ENCODE peak calls at places on chromosomes 12 and 14, in seven cellular contexts. One of them, this sample, is unnamed.

GRCh38 chr14:75059642-75060041 is 4.2 kb downstream of the ACYP1 start:
- DNase-seq in left lung: no peak
- DNase-seq in skeletal muscle cell: no peak
- DNase-seq in kidney epithelial cell: no peak
- DNase-seq in SJCRH30: no peak
- DNase-seq in NB4: no peak
- DNase-seq in adrenal gland: no peak
- DNase-seq in this sample: no peak

GRCh38 chr14:100687386-100687785 is 39.3 kb upstream of the DLK1 start:
- DNase-seq in left lung: no peak
- DNase-seq in skeletal muscle cell: no peak
- DNase-seq in kidney epithelial cell: no peak
- DNase-seq in SJCRH30: no peak
- DNase-seq in NB4: no peak
- DNase-seq in adrenal gland: no peak
- DNase-seq in this sample: no peak

GRCh38 chr14:42224053-42224888 is 617.6 kb downstream of the LRFN5 start:
- DNase-seq in left lung: peak; percentile 33
- DNase-seq in skeletal muscle cell: peak; percentile 30
- DNase-seq in kidney epithelial cell: peak; percentile 19
- DNase-seq in SJCRH30: peak; percentile 83
- DNase-seq in NB4: peak; percentile 44
- DNase-seq in adrenal gland: peak; percentile 78
- DNase-seq in this sample: peak; percentile 61

GRCh38 chr12:62813031-62813829 is 121.7 kb downstream of the PPM1H start:
- DNase-seq in left lung: peak; percentile 73
- DNase-seq in skeletal muscle cell: peak; percentile 23
- DNase-seq in kidney epithelial cell: no peak
- DNase-seq in SJCRH30: no peak
- DNase-seq in NB4: peak; percentile 81
- DNase-seq in adrenal gland: peak; percentile 68
- DNase-seq in this sample: peak; percentile 55

GRCh38 chr12:59077153-59077930 is 157.0 kb upstream of the LRIG3 start:
- DNase-seq in left lung: no peak
- DNase-seq in skeletal muscle cell: peak; percentile 29
- DNase-seq in kidney epithelial cell: no peak
- DNase-seq in SJCRH30: peak; percentile 86
- DNase-seq in NB4: no peak
- DNase-seq in adrenal gland: no peak
- DNase-seq in this sample: no peak

GRCh38 chr12:115037830-115038229 is 353.9 kb upstream of the TBX3 start:
- DNase-seq in left lung: no peak
- DNase-seq in skeletal muscle cell: peak; percentile 30
- DNase-seq in kidney epithelial cell: no peak
- DNase-seq in SJCRH30: no peak
- DNase-seq in NB4: no peak
- DNase-seq in adrenal gland: no peak
- DNase-seq in this sample: no peak

GRCh38 chr12:104653730-104654328 is 197.1 kb downstream of the CHST11 start:
- DNase-seq in left lung: no peak
- DNase-seq in skeletal muscle cell: no peak
- DNase-seq in kidney epithelial cell: no peak
- DNase-seq in SJCRH30: peak; percentile 36
- DNase-seq in NB4: peak; percentile 68
- DNase-seq in adrenal gland: no peak
- DNase-seq in this sample: no peak

GRCh38 chr12:120618954-120619615 is 21.3 kb upstream of the CABP1 start:
- DNase-seq in left lung: no peak
- DNase-seq in skeletal muscle cell: no peak
- DNase-seq in kidney epithelial cell: no peak
- DNase-seq in SJCRH30: no peak
- DNase-seq in NB4: no peak
- DNase-seq in adrenal gland: no peak
- DNase-seq in this sample: no peak

GRCh38 chr14:60648934-60649814 is at the start of gene SIX1:
- DNase-seq in left lung: peak; percentile 65
- DNase-seq in skeletal muscle cell: peak; percentile 90
- DNase-seq in kidney epithelial cell: peak; percentile 61
- DNase-seq in SJCRH30: peak; percentile 93
- DNase-seq in NB4: peak; percentile 85
- DNase-seq in adrenal gland: peak; percentile 73
- DNase-seq in this sample: peak; percentile 84

GRCh38 chr12:34402228-34402898 is 380.1 kb downstream of the ALG10 start:
- DNase-seq in left lung: peak; percentile 16
- DNase-seq in skeletal muscle cell: no peak
- DNase-seq in kidney epithelial cell: no peak
- DNase-seq in SJCRH30: no peak
- DNase-seq in NB4: no peak
- DNase-seq in adrenal gland: peak; percentile 7
- DNase-seq in this sample: peak; percentile 4

DNA sequence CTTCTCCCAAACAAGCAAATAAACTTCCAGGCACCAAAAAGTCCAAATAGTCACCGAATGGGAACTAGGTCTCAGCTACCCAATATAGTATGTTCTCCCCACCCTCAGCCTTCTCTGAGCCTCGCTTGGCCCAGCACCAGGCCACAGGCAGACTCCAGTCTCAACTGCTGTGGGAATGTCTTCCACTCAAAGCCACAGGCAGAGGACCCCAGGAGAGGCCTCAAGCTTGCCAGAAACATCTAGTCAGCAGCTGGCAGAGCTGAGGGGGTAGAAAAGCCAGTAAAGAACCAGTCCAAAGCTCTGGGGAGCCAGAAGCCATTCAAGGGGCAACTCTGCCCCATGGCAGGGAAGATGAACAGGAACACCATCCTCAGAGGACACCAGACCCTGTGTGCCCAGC is 41.8 kb downstream of the FMNL3 start:
- DNase-seq in left lung: no peak
- DNase-seq in skeletal muscle cell: no peak
- DNase-seq in kidney epithelial cell: no peak
- DNase-seq in SJCRH30: no peak
- DNase-seq in NB4: no peak
- DNase-seq in adrenal gland: no peak
- DNase-seq in this sample: no peak
- H3K4me3 ChIP-seq in left lung: no peak overlapping the region
- H3K4me3 ChIP-seq in skeletal muscle cell: no peak overlapping the region
- H3K4me3 ChIP-seq in kidney epithelial cell: no peak overlapping the region
- H3K4me3 ChIP-seq in SJCRH30: no peak overlapping the region
- H3K4me3 ChIP-seq in NB4: no peak overlapping the region
- H3K4me3 ChIP-seq in adrenal gland: no peak overlapping the region
- H3K4me3 ChIP-seq in this sample: no peak overlapping the region

DNA sequence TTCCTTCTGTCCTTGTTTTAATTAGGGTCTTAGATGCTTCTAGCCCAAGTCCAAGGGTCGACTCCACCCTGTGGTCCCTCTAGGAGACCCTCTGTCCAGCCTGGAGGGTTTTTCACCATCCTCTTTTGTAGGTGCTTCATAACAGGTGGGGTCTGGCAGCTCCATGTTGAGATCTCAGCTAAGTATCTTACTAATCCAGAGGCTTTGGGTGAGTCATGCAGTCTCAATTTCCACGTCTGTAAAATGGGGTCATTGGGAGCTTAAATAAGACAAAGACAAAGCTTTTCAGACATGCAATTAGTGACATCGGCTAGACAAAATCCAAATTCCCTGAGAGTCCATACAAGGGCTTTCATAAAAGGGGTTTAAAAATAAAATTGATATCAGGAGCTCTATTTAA is 3.2 kb downstream of the HSPB8 start:
- DNase-seq in left lung: no peak
- DNase-seq in skeletal muscle cell: no peak
- DNase-seq in kidney epithelial cell: no peak
- DNase-seq in SJCRH30: no peak
- DNase-seq in NB4: no peak
- DNase-seq in adrenal gland: no peak
- DNase-seq in this sample: no peak
- H3K4me3 ChIP-seq in left lung: peak overlapping the region; percentile 62
- H3K4me3 ChIP-seq in skeletal muscle cell: no peak overlapping the region
- H3K4me3 ChIP-seq in kidney epithelial cell: no peak overlapping the region
- H3K4me3 ChIP-seq in SJCRH30: no peak overlapping the region
- H3K4me3 ChIP-seq in NB4: no peak overlapping the region
- H3K4me3 ChIP-seq in adrenal gland: no peak overlapping the region
- H3K4me3 ChIP-seq in this sample: no peak overlapping the region

GRCh38 chr12:48997719-48998496 is 1.3 kb downstream of the DDN start:
- DNase-seq in left lung: no peak
- DNase-seq in skeletal muscle cell: no peak
- DNase-seq in kidney epithelial cell: no peak
- DNase-seq in SJCRH30: no peak
- DNase-seq in NB4: peak; percentile 67
- DNase-seq in adrenal gland: no peak
- DNase-seq in this sample: peak; percentile 73
- H3K4me3 ChIP-seq in left lung: peak overlapping the region; percentile 36
- H3K4me3 ChIP-seq in skeletal muscle cell: peak overlapping the region; percentile 42
- H3K4me3 ChIP-seq in kidney epithelial cell: peak overlapping the region; percentile 28
- H3K4me3 ChIP-seq in SJCRH30: no peak overlapping the region
- H3K4me3 ChIP-seq in NB4: peak overlapping the region; percentile 78
- H3K4me3 ChIP-seq in adrenal gland: no peak overlapping the region
- H3K4me3 ChIP-seq in this sample: peak overlapping the region; percentile 89

GRCh38 chr14:104938960-104939359 is 14.3 kb downstream of the PLD4 start:
- DNase-seq in left lung: no peak
- DNase-seq in skeletal muscle cell: no peak
- DNase-seq in kidney epithelial cell: no peak
- DNase-seq in SJCRH30: no peak
- DNase-seq in NB4: no peak
- DNase-seq in adrenal gland: no peak
- DNase-seq in this sample: no peak

GRCh38 chr14:104941508-104942365 is 17.1 kb downstream of the PLD4 start:
- DNase-seq in left lung: no peak
- DNase-seq in skeletal muscle cell: no peak
- DNase-seq in kidney epithelial cell: no peak
- DNase-seq in SJCRH30: no peak
- DNase-seq in NB4: no peak
- DNase-seq in adrenal gland: no peak
- DNase-seq in this sample: no peak

GRCh38 chr14:104939666-104940410 is 15.2 kb downstream of the PLD4 start:
- DNase-seq in left lung: no peak
- DNase-seq in skeletal muscle cell: no peak
- DNase-seq in kidney epithelial cell: no peak
- DNase-seq in SJCRH30: no peak
- DNase-seq in NB4: no peak
- DNase-seq in adrenal gland: no peak
- DNase-seq in this sample: no peak

GRCh38 chr14:104940526-104941150 is 16.0 kb downstream of the PLD4 start:
- DNase-seq in left lung: no peak
- DNase-seq in skeletal muscle cell: no peak
- DNase-seq in kidney epithelial cell: no peak
- DNase-seq in SJCRH30: no peak
- DNase-seq in NB4: no peak
- DNase-seq in adrenal gland: no peak
- DNase-seq in this sample: no peak

GRCh38 chr14:104942586-104942985 is 17.9 kb downstream of the PLD4 start:
- DNase-seq in left lung: no peak
- DNase-seq in skeletal muscle cell: no peak
- DNase-seq in kidney epithelial cell: no peak
- DNase-seq in SJCRH30: no peak
- DNase-seq in NB4: no peak
- DNase-seq in adrenal gland: no peak
- DNase-seq in this sample: no peak
- H3K4me3 ChIP-seq in left lung: no peak overlapping the region
- H3K4me3 ChIP-seq in skeletal muscle cell: no peak overlapping the region
- H3K4me3 ChIP-seq in kidney epithelial cell: no peak overlapping the region
- H3K4me3 ChIP-seq in SJCRH30: no peak overlapping the region
- H3K4me3 ChIP-seq in NB4: no peak overlapping the region
- H3K4me3 ChIP-seq in adrenal gland: no peak overlapping the region
- H3K4me3 ChIP-seq in this sample: no peak overlapping the region

GRCh38 chr12:112096070-112096469 is 12.5 kb downstream of the NAA25 start:
- DNase-seq in left lung: no peak
- DNase-seq in skeletal muscle cell: no peak
- DNase-seq in kidney epithelial cell: no peak
- DNase-seq in SJCRH30: no peak
- DNase-seq in NB4: peak; percentile 35
- DNase-seq in adrenal gland: no peak
- DNase-seq in this sample: no peak
- H3K4me3 ChIP-seq in left lung: no peak overlapping the region
- H3K4me3 ChIP-seq in skeletal muscle cell: no peak overlapping the region
- H3K4me3 ChIP-seq in kidney epithelial cell: no peak overlapping the region
- H3K4me3 ChIP-seq in SJCRH30: no peak overlapping the region
- H3K4me3 ChIP-seq in NB4: no peak overlapping the region
- H3K4me3 ChIP-seq in adrenal gland: no peak overlapping the region
- H3K4me3 ChIP-seq in this sample: no peak overlapping the region

GRCh38 chr12:67425394-67425793 is 156.2 kb downstream of the CAND1 start:
- DNase-seq in left lung: no peak
- DNase-seq in skeletal muscle cell: no peak
- DNase-seq in kidney epithelial cell: no peak
- DNase-seq in SJCRH30: no peak
- DNase-seq in NB4: no peak
- DNase-seq in adrenal gland: peak; percentile 26
- DNase-seq in this sample: no peak
- H3K4me3 ChIP-seq in left lung: no peak overlapping the region
- H3K4me3 ChIP-seq in skeletal muscle cell: no peak overlapping the region
- H3K4me3 ChIP-seq in kidney epithelial cell: no peak overlapping the region
- H3K4me3 ChIP-seq in SJCRH30: no peak overlapping the region
- H3K4me3 ChIP-seq in NB4: no peak overlapping the region
- H3K4me3 ChIP-seq in adrenal gland: no peak overlapping the region
- H3K4me3 ChIP-seq in this sample: no peak overlapping the region

GRCh38 chr12:4269279-4269991 is 4.1 kb upstream of the CCND2 start:
- DNase-seq in left lung: peak; percentile 90
- DNase-seq in skeletal muscle cell: peak; percentile 53
- DNase-seq in kidney epithelial cell: no peak
- DNase-seq in SJCRH30: peak; percentile 91
- DNase-seq in NB4: peak; percentile 92
- DNase-seq in adrenal gland: peak; percentile 90
- DNase-seq in this sample: peak; percentile 47
- H3K4me3 ChIP-seq in left lung: peak overlapping the region; percentile 33
- H3K4me3 ChIP-seq in skeletal muscle cell: peak overlapping the region; percentile 51
- H3K4me3 ChIP-seq in kidney epithelial cell: peak overlapping the region; percentile 31
- H3K4me3 ChIP-seq in SJCRH30: peak overlapping the region; percentile 93
- H3K4me3 ChIP-seq in NB4: peak overlapping the region; percentile 48
- H3K4me3 ChIP-seq in adrenal gland: no peak overlapping the region
- H3K4me3 ChIP-seq in this sample: peak overlapping the region; percentile 20

GRCh38 chr12:678747-679712 is 15.8 kb upstream of the NINJ2 start:
- DNase-seq in left lung: no peak
- DNase-seq in skeletal muscle cell: no peak
- DNase-seq in kidney epithelial cell: no peak
- DNase-seq in SJCRH30: no peak
- DNase-seq in NB4: no peak
- DNase-seq in adrenal gland: no peak
- DNase-seq in this sample: no peak

GRCh38 chr12:668092-668481 is 4.8 kb upstream of the NINJ2 start:
- DNase-seq in left lung: no peak
- DNase-seq in skeletal muscle cell: no peak
- DNase-seq in kidney epithelial cell: no peak
- DNase-seq in SJCRH30: no peak
- DNase-seq in NB4: no peak
- DNase-seq in adrenal gland: no peak
- DNase-seq in this sample: no peak

GRCh38 chr12:674272-674781 is 11.1 kb upstream of the NINJ2 start:
- DNase-seq in left lung: no peak
- DNase-seq in skeletal muscle cell: no peak
- DNase-seq in kidney epithelial cell: no peak
- DNase-seq in SJCRH30: no peak
- DNase-seq in NB4: peak; percentile 63
- DNase-seq in adrenal gland: no peak
- DNase-seq in this sample: no peak

GRCh38 chr12:675562-675961 is 12.3 kb upstream of the NINJ2 start:
- DNase-seq in left lung: no peak
- DNase-seq in skeletal muscle cell: no peak
- DNase-seq in kidney epithelial cell: no peak
- DNase-seq in SJCRH30: no peak
- DNase-seq in NB4: no peak
- DNase-seq in adrenal gland: no peak
- DNase-seq in this sample: no peak

DNA sequence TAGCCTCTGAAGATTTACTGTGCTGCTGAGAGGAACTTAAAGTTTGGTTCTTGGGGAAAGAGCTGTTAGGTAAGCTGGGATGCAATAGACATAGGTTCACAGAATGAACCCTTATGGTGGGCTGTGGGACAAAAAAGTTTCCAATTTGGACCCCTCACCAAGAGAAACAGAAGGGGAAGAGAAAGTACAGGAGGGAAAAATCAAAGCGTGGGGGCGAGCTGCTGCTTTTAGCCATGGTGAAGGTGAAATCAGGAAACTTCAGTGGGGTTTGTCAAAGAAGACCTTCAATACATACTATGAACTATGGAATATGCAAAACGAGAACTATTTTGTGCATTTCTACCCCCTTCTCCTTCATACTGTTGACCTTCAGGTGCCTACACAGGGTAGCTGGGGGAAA is 10.6 kb upstream of the NINJ2 start:
- DNase-seq in left lung: no peak
- DNase-seq in skeletal muscle cell: no peak
- DNase-seq in kidney epithelial cell: no peak
- DNase-seq in SJCRH30: no peak
- DNase-seq in NB4: no peak
- DNase-seq in adrenal gland: no peak
- DNase-seq in this sample: no peak
- H3K4me3 ChIP-seq in left lung: no peak overlapping the region
- H3K4me3 ChIP-seq in skeletal muscle cell: no peak overlapping the region
- H3K4me3 ChIP-seq in kidney epithelial cell: no peak overlapping the region
- H3K4me3 ChIP-seq in SJCRH30: no peak overlapping the region
- H3K4me3 ChIP-seq in NB4: no peak overlapping the region
- H3K4me3 ChIP-seq in adrenal gland: no peak overlapping the region
- H3K4me3 ChIP-seq in this sample: no peak overlapping the region

This sample was measured in BE2C.